ENCODE peak calls at places on chromosome 19, in five cellular contexts. P is IMR-90, G is SK-N-SH, R is K562, N is GM12878. D is an unnamed sample.

GRCh38 chr19:16373539-16373938 is 48.9 kb downstream of the KLF2 start:
- DNase-seq in P (peak), G (no peak), R (no peak), N (no peak), D (no peak)

GRCh38 chr19:53977991-53978731 is 13.3 kb upstream of the CACNG6 start:
- DNase-seq in P (peak), G (peak), R (peak), N (no peak), D (peak)

GRCh38 chr19:42066075-42066754 is 3.8 kb downstream of the GRIK5 start:
- DNase-seq in P (peak), G (peak), R (peak), N (no peak), D (no peak)

GRCh38 chr19:49167857-49168409 is 10.3 kb downstream of the TRPM4 start:
- DNase-seq in P (no peak), G (no peak), R (no peak), N (no peak), D (no peak)

GRCh38 chr19:17687857-17688784 is at the start of gene UNC13A:
- DNase-seq in P (peak), G (peak), R (peak), N (no peak), D (peak)

GRCh38 chr19:33195711-33196347 is 1.7 kb downstream of the LRP3 start:
- DNase-seq in P (no peak), G (no peak), R (no peak), N (no peak), D (no peak)

GRCh38 chr19:41997851-41998229 is 3.8 kb upstream of the ATP1A3 start:
- DNase-seq in P (no peak), G (peak), R (no peak), N (no peak), D (no peak)

GRCh38 chr19:7904074-7905020 is 670 bp downstream of the MAP2K7 start:
- DNase-seq in P (no peak), G (peak), R (peak), N (no peak), D (no peak)

GRCh38 chr19:8528500-8528899 is 14.5 kb upstream of the ZNF414 start:
- DNase-seq in P (no peak), G (no peak), R (no peak), N (no peak), D (no peak)

GRCh38 chr19:8132858-8133458 is 16.4 kb downstream of the FBN3 start:
- DNase-seq in P (no peak), G (no peak), R (no peak), N (no peak), D (no peak)

GRCh38 chr19:29001006-29001921 is 211.7 kb downstream of the UQCRFS1 start:
- DNase-seq in P (no peak), G (no peak), R (no peak), N (no peak), D (no peak)

GRCh38 chr19:49441960-49442350 is 628 bp upstream of the SLC17A7 start:
- DNase-seq in P (no peak), G (peak), R (no peak), N (no peak), D (no peak)

GRCh38 chr19:5588906-5589676 is 21.3 kb upstream of the TINCR start:
- DNase-seq in P (no peak), G (peak), R (no peak), N (no peak), D (no peak)

GRCh38 chr19:1561236-1561842 is 6.8 kb downstream of the MEX3D start:
- DNase-seq in P (no peak), G (no peak), R (no peak), N (no peak), D (no peak)
- TF ChIP-seq RCOR1 in P (no peak), G (no peak), R (no peak), N (no peak), D (no peak)

DNA sequence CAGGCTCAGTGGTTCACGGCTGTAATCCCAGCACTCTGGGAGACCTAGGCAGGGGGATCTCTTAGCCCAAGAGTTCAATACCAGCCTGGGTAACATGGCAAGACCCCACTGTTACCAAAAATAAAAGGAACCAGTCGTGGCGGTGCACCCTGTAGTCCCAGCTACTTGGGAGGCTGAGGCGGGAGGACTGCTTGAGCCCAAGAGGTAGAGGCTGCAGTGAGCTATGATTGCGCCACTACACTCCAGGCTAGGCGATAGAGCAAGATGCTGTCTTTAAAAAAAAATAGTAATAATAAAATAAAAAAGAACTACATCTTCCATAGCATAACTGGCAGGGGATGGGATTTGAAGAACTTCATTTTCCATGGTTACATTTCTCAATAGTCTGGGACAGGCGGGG is 3.0 kb downstream of the LYPD3 start:
- DNase-seq in P (no peak), G (no peak), R (no peak), N (no peak), D (no peak)
- H3K4me3 ChIP-seq in P (no peak), G (no peak), R (no peak), N (no peak), D (no peak)

GRCh38 chr19:51637362-51637978 is 7.3 kb upstream of the SIGLEC5 start:
- DNase-seq in P (no peak), G (peak), R (peak), N (no peak), D (peak)

GRCh38 chr19:51644636-51645271 is 1.9 kb downstream of the SIGLEC14 start:
- DNase-seq in P (no peak), G (no peak), R (no peak), N (no peak), D (no peak)

GRCh38 chr19:51640371-51640770 is 6.3 kb downstream of the SIGLEC14 start:
- DNase-seq in P (no peak), G (no peak), R (no peak), N (no peak), D (no peak)

GRCh38 chr19:51639916-51640315 is 6.7 kb downstream of the SIGLEC14 start:
- DNase-seq in P (no peak), G (no peak), R (no peak), N (no peak), D (no peak)

GRCh38 chr19:51641648-51642047 is 5.0 kb downstream of the SIGLEC14 start:
- DNase-seq in P (no peak), G (no peak), R (no peak), N (no peak), D (no peak)
- TF ChIP-seq RCOR1 in P (no peak), G (no peak), R (no peak), N (no peak), D (no peak)

DNA sequence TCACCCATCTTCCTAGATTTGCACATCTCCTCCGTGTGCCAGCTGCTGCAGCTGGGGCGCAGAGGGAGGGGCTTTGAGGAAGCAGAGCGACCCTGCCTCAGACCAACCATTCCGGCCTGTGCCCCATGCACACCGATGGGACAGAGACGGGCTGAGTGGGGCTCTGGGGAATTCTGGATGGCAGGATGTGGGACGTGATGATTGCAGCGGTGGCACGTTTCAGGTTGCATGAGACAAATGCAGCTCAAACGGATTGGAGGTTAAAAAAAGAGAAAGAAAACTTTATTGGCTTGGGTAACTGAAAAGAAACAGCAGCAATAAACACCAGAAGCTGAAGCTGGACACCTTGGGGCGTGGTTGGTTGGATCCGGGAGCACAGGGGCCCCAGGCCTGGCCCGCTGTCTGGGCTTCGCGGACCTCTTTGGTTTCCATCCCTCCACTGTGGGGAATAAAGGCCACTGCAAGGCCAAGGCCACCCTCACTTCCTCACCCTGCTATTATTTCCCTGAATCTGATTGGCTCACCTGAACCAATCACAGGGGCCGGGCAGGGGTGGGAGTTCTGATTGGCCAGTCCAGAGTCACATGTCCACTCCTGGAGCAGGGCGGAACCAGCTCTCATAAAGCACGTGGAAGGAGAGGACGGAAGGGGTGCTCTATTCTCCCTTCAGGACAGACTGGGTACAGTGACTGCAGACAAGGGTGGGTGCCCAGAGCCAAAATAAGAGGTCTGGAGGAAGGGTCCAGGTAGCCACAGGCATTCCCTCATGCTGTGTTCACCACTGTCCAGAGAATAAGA is 6.1 kb upstream of the ZNF787 start:
- DNase-seq in P (no peak), G (no peak), R (peak), N (no peak), D (peak)
- H3K4me3 ChIP-seq in P (no peak), G (no peak), R (no peak), N (no peak), D (no peak)

DNA sequence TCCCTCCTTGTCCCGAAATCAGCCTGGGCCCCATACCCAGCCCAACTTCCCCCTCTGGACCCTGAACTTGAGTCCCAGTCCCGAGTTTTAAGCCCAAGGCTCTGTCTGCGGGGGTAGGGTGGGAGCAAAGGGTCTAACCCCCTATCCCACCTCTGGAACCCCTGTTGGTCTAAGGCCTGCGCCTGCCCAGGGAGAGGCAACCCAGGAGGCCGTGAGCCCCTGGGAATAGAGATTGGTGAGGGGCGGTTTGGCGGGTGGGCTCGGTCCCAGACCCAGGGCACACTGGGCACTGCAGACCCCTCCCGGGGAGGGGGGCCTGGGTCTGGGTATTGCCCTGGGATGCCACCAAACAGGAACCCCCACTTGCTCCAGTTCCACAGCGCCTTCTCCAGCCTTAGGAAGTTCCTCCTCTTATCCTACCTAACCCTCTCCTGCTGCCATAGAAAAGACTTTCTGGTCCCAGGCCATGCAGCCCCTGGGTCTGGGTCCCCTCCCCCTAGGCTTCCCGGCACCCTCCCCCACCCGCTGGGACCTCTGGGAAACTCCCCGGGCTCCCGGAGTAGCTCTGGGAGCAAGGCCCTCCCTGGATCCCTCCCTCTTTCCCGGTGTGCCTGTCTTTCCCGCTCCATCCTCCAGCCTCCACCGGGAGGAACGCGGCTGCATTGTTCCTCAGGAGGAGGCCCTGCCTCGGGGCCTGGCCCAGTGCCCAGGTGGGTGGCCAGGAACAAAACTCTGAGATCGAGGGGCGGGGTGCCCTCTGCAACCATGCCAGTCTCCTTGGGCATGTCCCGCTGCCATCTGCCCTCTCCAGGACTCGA is 33.6 kb upstream of the NANOS3 start:
- DNase-seq in P (peak), G (peak), R (no peak), N (no peak), D (peak)
- TF ChIP-seq RCOR1 in P (no peak), G (no peak), R (no peak), N (no peak), D (no peak)

DNA sequence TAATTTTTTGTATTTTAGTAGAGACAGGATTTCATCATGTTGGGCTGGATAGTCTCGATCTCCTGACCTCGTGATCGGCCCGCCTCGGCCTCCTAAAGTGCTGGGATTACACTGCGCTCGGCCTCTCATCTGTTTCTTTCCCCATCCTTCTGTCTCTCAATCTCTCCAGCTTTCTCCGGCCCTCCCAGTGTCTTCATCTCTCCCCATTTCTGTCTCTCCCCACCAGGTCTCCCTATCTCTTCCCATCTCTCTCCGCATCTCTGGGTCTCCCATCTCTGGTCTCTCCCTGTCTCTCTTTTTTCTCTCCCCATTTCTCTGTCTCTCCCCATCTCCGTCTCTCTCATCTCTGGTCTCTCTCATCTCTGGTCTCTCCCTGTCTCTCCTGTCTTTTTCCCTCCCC is 12.2 kb upstream of the NFIX start:
- DNase-seq in P (no peak), G (no peak), R (no peak), N (no peak), D (no peak)
- H3K4me3 ChIP-seq in P (peak), G (peak), R (peak), N (peak), D (peak)

GRCh38 chr19:39304701-39305571 is 8.7 kb downstream of the IFNL1 start:
- DNase-seq in P (no peak), G (no peak), R (no peak), N (no peak), D (no peak)
- TF ChIP-seq RCOR1 in P (no peak), G (no peak), R (no peak), N (no peak), D (no peak)

GRCh38 chr19:12629215-12629614 is 18.5 kb downstream of the ZNF791 start:
- DNase-seq in P (no peak), G (no peak), R (no peak), N (no peak), D (no peak)

GRCh38 chr19:12623361-12624031 is 12.8 kb downstream of the ZNF791 start:
- DNase-seq in P (peak), G (no peak), R (no peak), N (no peak), D (no peak)

GRCh38 chr19:12628040-12629022 is 17.6 kb downstream of the ZNF791 start:
- DNase-seq in P (peak), G (no peak), R (no peak), N (no peak), D (no peak)

DNA sequence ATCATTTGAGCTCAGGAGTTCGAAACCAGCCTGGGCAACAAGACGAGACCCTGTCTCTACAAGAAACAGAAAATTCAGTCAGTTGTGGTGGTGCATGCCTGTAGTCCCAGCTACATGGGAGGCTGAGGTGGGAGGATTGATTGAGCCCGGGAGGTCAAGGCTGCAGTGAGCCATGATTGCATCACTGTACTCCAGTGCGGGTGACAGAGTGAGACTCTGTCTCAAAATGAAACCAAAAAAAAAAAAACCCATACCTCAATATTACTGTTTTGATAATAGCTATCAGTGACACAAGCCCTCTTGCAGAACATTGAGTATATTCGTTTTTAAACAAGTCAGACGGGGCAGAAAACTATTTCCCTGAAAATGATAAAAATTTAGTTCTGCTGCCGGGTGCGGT is 16.2 kb downstream of the ZNF791 start:
- DNase-seq in P (no peak), G (no peak), R (no peak), N (no peak), D (no peak)
- H3K4me3 ChIP-seq in P (no peak), G (no peak), R (no peak), N (no peak), D (no peak)

GRCh38 chr19:46478356-46478986 is 7.1 kb upstream of the PNMA8A start:
- DNase-seq in P (peak), G (peak), R (peak), N (no peak), D (no peak)
- TF ChIP-seq RCOR1 in P (no peak), G (no peak), R (no peak), N (no peak), D (no peak)

GRCh38 chr19:13056052-13056660 is 46.5 kb downstream of the LYL1 start:
- DNase-seq in P (peak), G (peak), R (no peak), N (no peak), D (no peak)
- H3K4me3 ChIP-seq in P (no peak), G (peak), R (no peak), N (no peak), D (no peak)